ENCODE peak calls at places on chromosomes 6 and 20, in seven cellular contexts. N is esophagus muscularis mucosa, Z is Panc1, W is HL-60, C is stomach, G is SK-N-SH, K is HCT116. M is an unnamed sample.

GRCh38 chr6:121274896-121275295 is 59.4 kb downstream of the TBC1D32 start:
- DNase-seq in N (no peak), K (no peak), G (no peak), Z (no peak), W (peak; percentile 2), C (no peak), M (no peak)

GRCh38 chr6:44898296-44898930 is 429.7 kb upstream of the RUNX2 start:
- DNase-seq in N (no peak), Z (no peak), W (no peak), C (no peak), K (no peak), G (no peak), M (no peak)

GRCh38 chr20:2535711-2536561 is 437 bp upstream of the TMC2 start:
- DNase-seq in W (no peak), N (no peak), Z (no peak), C (no peak), K (no peak), G (no peak), M (no peak)

GRCh38 chr20:44342240-44342639 is 5.4 kb downstream of the R3HDML start:
- DNase-seq in Z (no peak), K (no peak), W (no peak), C (no peak), N (no peak), G (no peak), M (no peak)

GRCh38 chr20:52179331-52180166 is 12.0 kb downstream of the ZFP64 start:
- DNase-seq in G (no peak), C (no peak), K (no peak), Z (no peak), W (no peak), N (no peak), M (no peak)

GRCh38 chr6:35719830-35720733 is 16.8 kb upstream of the ARMC12 start:
- DNase-seq in W (peak; percentile 73), Z (no peak), N (no peak), G (peak; percentile 63), K (no peak), C (no peak), M (no peak)

GRCh38 chr6:138455746-138456392 is 43.4 kb downstream of the NHSL1 start:
- DNase-seq in W (no peak), Z (no peak), N (no peak), C (no peak), G (no peak), K (peak; percentile 87), M (no peak)

GRCh38 chr6:112307707-112308106 is 39.4 kb upstream of the RFPL4B start:
- DNase-seq in C (no peak), W (no peak), G (no peak), Z (no peak), K (no peak), N (no peak), M (no peak)

GRCh38 chr20:1907586-1907985 is 12.4 kb downstream of the SIRPA start:
- DNase-seq in K (no peak), C (no peak), N (no peak), Z (no peak), G (no peak), W (no peak), M (no peak)

GRCh38 chr20:16968099-16968498 is 219.9 kb downstream of the OTOR start:
- DNase-seq in Z (no peak), N (peak; percentile 68), C (no peak), K (no peak), W (no peak), G (no peak), M (no peak)

GRCh38 chr20:58084566-58084965 is 143.9 kb downstream of the ANKRD60 start:
- DNase-seq in W (no peak), Z (no peak), K (no peak), C (no peak), N (peak; percentile 50), G (no peak), M (no peak)

GRCh38 chr6:16827627-16828026 is 66.4 kb upstream of the ATXN1 start:
- DNase-seq in G (no peak), N (no peak), K (no peak), C (no peak), Z (no peak), W (no peak), M (no peak)

GRCh38 chr6:123716506-123716905 is 79.8 kb upstream of the TRDN start:
- DNase-seq in Z (no peak), G (no peak), C (no peak), N (no peak), W (no peak), K (no peak), M (no peak)

GRCh38 chr6:159267165-159267564 is 98.0 kb downstream of the FNDC1 start:
- DNase-seq in C (no peak), Z (no peak), G (no peak), W (no peak), K (no peak), N (no peak), M (no peak)

GRCh38 chr6:25504661-25505060 is 147.4 kb upstream of the SCGN start:
- DNase-seq in N (no peak), G (no peak), K (peak; percentile 82), W (no peak), C (no peak), Z (no peak), M (no peak)

GRCh38 chr6:25497383-25497782 is 154.6 kb upstream of the SCGN start:
- DNase-seq in W (no peak), Z (no peak), N (no peak), G (no peak), K (no peak), C (no peak), M (no peak)

GRCh38 chr6:25503686-25504085 is 148.3 kb upstream of the SCGN start:
- DNase-seq in C (no peak), Z (no peak), W (no peak), K (no peak), G (no peak), N (no peak), M (no peak)

GRCh38 chr6:25498510-25498909 is 153.5 kb upstream of the SCGN start:
- DNase-seq in W (no peak), Z (no peak), K (no peak), N (no peak), C (no peak), G (no peak), M (no peak)

GRCh38 chr6:25499851-25500250 is 152.2 kb upstream of the SCGN start:
- DNase-seq in C (no peak), G (no peak), W (no peak), Z (no peak), N (no peak), K (no peak), M (no peak)
- H3K27ac ChIP-seq in C (no peak overlapping the region), G (no peak overlapping the region), W (no peak overlapping the region), Z (no peak overlapping the region), N (no peak overlapping the region), K (no peak overlapping the region), M (peak overlapping the region; percentile 67)

GRCh38 chr20:4972506-4973251 is 28.6 kb downstream of the SLC23A2 start:
- DNase-seq in N (no peak), W (no peak), C (no peak), K (no peak), Z (no peak), G (no peak), M (no peak)

GRCh38 chr20:4971064-4971463 is 30.2 kb downstream of the SLC23A2 start:
- DNase-seq in W (no peak), C (no peak), G (no peak), K (no peak), N (no peak), Z (no peak), M (no peak)

GRCh38 chr20:4978050-4978918 is 23.0 kb downstream of the SLC23A2 start:
- DNase-seq in K (no peak), N (no peak), Z (no peak), W (no peak), C (no peak), G (no peak), M (no peak)

GRCh38 chr20:4967752-4968477 is 33.4 kb downstream of the SLC23A2 start:
- DNase-seq in N (no peak), Z (no peak), K (no peak), G (no peak), W (no peak), C (no peak), M (no peak)

GRCh38 chr20:4973330-4974097 is 27.8 kb downstream of the SLC23A2 start:
- DNase-seq in C (peak; percentile 43), W (peak; percentile 21), Z (peak; percentile 74), G (no peak), K (no peak), N (no peak), M (no peak)
- TF ChIP-seq POLR2AphosphoS5 in C (peak; percentile 47), W (no peak), Z (no peak), G (no peak), K (no peak), N (no peak), M (no peak)

GRCh38 chr20:61699184-61700066 is 366.3 kb downstream of the TAF4 start:
- DNase-seq in N (no peak), Z (no peak), K (no peak), C (no peak), G (peak; percentile 52), W (no peak), M (no peak)
- H3K4me3 ChIP-seq in N (no peak overlapping the region), Z (no peak overlapping the region), K (no peak overlapping the region), C (no peak overlapping the region), G (no peak overlapping the region), W (no peak overlapping the region), M (no peak overlapping the region)

GRCh38 chr6:42390228-42390934 is 61.3 kb downstream of the TRERF1 start:
- DNase-seq in N (no peak), C (no peak), W (no peak), G (no peak), K (no peak), Z (no peak), M (no peak)
- H3K27ac ChIP-seq in N (no peak overlapping the region), C (peak overlapping the region; percentile 47), W (no peak overlapping the region), G (no peak overlapping the region), K (no peak overlapping the region), Z (peak overlapping the region; percentile 10), M (no peak overlapping the region)

GRCh38 chr6:37426058-37426944 is 6.7 kb upstream of the CMTR1 start:
- DNase-seq in Z (no peak), K (no peak), G (no peak), W (no peak), C (no peak), N (no peak), M (no peak)

GRCh38 chr6:37432590-37432915 is 468 bp upstream of the CMTR1 start:
- DNase-seq in N (no peak), G (no peak), W (no peak), Z (no peak), C (no peak), K (no peak), M (no peak)

GRCh38 chr6:37429352-37429750 is 3.7 kb upstream of the CMTR1 start:
- DNase-seq in C (no peak), N (no peak), G (no peak), K (no peak), Z (no peak), W (no peak), M (no peak)

GRCh38 chr6:37426945-37427510 is 6.0 kb upstream of the CMTR1 start:
- DNase-seq in C (no peak), N (no peak), Z (no peak), W (no peak), G (no peak), K (no peak), M (no peak)
- TF ChIP-seq POLR2AphosphoS5 in C (no peak), N (no peak), Z (no peak), W (no peak), G (no peak), K (no peak), M (no peak)

GRCh38 chr20:51131806-51132205 is 108.9 kb upstream of the KCNG1 start:
- DNase-seq in Z (no peak), N (no peak), K (no peak), W (no peak), G (no peak), C (no peak), M (no peak)
- H3K4me3 ChIP-seq in Z (no peak overlapping the region), N (no peak overlapping the region), K (no peak overlapping the region), W (no peak overlapping the region), G (no peak overlapping the region), C (no peak overlapping the region), M (no peak overlapping the region)